ENCODE peak calls at places on chromosome 11, in five cellular contexts. F, B, R, Y and E are unnamed samples.

GRCh38 chr11:100776212-100776896 is 89.3 kb downstream of the ARHGAP42 start:
- DNase-seq in F (no peak), B (no peak), R (peak; percentile 69), Y (no peak), E (no peak)

GRCh38 chr11:31641477-31642062 is 132.0 kb downstream of the ELP4 start:
- DNase-seq in F (no peak), B (peak; percentile 64), R (peak; percentile 1), Y (no peak), E (no peak)

GRCh38 chr11:111355956-111356659 is 23.0 kb downstream of the POU2AF1 start:
- DNase-seq in F (no peak), B (no peak), R (no peak), Y (no peak), E (no peak)

GRCh38 chr11:112509300-112509699 is 248.6 kb upstream of the PLET1 start:
- DNase-seq in F (no peak), B (no peak), R (no peak), Y (no peak), E (no peak)

GRCh38 chr11:75667268-75667830 is 1.5 kb downstream of the MAP6 start:
- DNase-seq in F (no peak), B (peak; percentile 53), R (peak; percentile 38), Y (peak; percentile 77), E (peak; percentile 4)

GRCh38 chr11:65111159-65111536 is 524 bp upstream of the TM7SF2 start:
- DNase-seq in F (no peak), B (no peak), R (no peak), Y (no peak), E (no peak)

GRCh38 chr11:86128914-86129313 is 60.0 kb upstream of the PICALM start:
- DNase-seq in F (no peak), B (no peak), R (no peak), Y (no peak), E (no peak)

GRCh38 chr11:116986521-116987105 is 111.6 kb downstream of the SIK3 start:
- DNase-seq in F (no peak), B (no peak), R (no peak), Y (no peak), E (no peak)

GRCh38 chr11:95652002-95652472 is 137.5 kb downstream of the FAM76B start:
- DNase-seq in F (no peak), B (no peak), R (no peak), Y (no peak), E (no peak)

GRCh38 chr11:44180107-44180506 is 84.6 kb downstream of the EXT2 start:
- DNase-seq in F (no peak), B (no peak), R (no peak), Y (no peak), E (no peak)

GRCh38 chr11:72678524-72678923 is 4.3 kb upstream of the PDE2A start:
- DNase-seq in F (no peak), B (no peak), R (no peak), Y (no peak), E (no peak)

GRCh38 chr11:57164317-57164716 is 17.4 kb upstream of the LRRC55 start:
- DNase-seq in F (no peak), B (no peak), R (no peak), Y (no peak), E (no peak)

GRCh38 chr11:35531246-35531645 is 5.8 kb upstream of the PAMR1 start:
- DNase-seq in F (no peak), B (no peak), R (no peak), Y (no peak), E (no peak)

GRCh38 chr11:7982582-7983119 is 4.5 kb upstream of the EIF3F start:
- DNase-seq in F (no peak), B (no peak), R (no peak), Y (no peak), E (no peak)

GRCh38 chr11:14768789-14769188 is 123.2 kb downstream of the CYP2R1 start:
- DNase-seq in F (no peak), B (no peak), R (no peak), Y (no peak), E (no peak)

GRCh38 chr11:44659641-44660040 is 67.1 kb upstream of the TSPAN18 start:
- DNase-seq in F (no peak), B (no peak), R (no peak), Y (no peak), E (no peak)

GRCh38 chr11:17508306-17508705 is 31.7 kb upstream of the ABCC8 start:
- DNase-seq in F (no peak), B (no peak), R (no peak), Y (no peak), E (no peak)

GRCh38 chr11:124920870-124921609 is 2.0 kb downstream of the HEPN1 start:
- DNase-seq in F (peak; percentile 54), B (peak; percentile 86), R (peak; percentile 22), Y (peak; percentile 86), E (peak; percentile 47)

GRCh38 chr11:12552677-12553076 is 121.5 kb upstream of the TEAD1 start:
- DNase-seq in F (peak; percentile 50), B (no peak), R (no peak), Y (no peak), E (no peak)

GRCh38 chr11:111395749-111396148 is 16.7 kb upstream of the POU2AF1 start:
- DNase-seq in F (no peak), B (no peak), R (no peak), Y (no peak), E (no peak)

GRCh38 chr11:45161252-45162063 is 15.0 kb downstream of the PRDM11 start:
- DNase-seq in F (no peak), B (no peak), R (no peak), Y (peak; percentile 61), E (no peak)

GRCh38 chr11:89456681-89457080 is 34.5 kb downstream of the NOX4 start:
- DNase-seq in F (no peak), B (no peak), R (no peak), Y (no peak), E (no peak)

GRCh38 chr11:88179141-88179540 is 3.9 kb upstream of the RAB38 start:
- DNase-seq in F (no peak), B (no peak), R (no peak), Y (no peak), E (no peak)

GRCh38 chr11:113781682-113782081 is 2.1 kb downstream of the CLDN25 start:
- DNase-seq in F (no peak), B (peak; percentile 45), R (no peak), Y (no peak), E (no peak)

GRCh38 chr11:79942071-79942470 is 501.2 kb upstream of the TENM4 start:
- DNase-seq in F (no peak), B (no peak), R (no peak), Y (no peak), E (no peak)

DNA sequence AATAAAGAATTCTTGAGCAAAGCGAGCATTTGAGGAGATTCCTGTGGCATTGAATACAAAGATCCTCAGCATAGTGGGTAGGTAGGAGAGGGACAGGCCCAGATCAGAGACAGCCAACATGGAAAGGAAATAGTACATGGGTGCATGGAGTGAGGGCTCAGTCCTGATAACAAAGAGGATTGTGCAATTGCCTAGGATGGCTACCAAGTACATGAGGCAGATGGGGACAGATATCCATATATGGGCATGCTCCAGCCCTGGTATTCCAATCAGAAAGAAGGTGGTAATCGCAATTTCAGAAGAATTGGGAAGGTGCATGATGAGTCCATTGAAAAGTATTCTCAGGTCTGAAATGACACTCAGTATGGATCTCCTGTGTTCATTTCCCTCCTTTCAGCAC is 8.6 kb downstream of the OR51T1 start:
- DNase-seq in F (no peak), B (no peak), R (no peak), Y (no peak), E (no peak)
- H3K27ac ChIP-seq in F (no peak overlapping the region), B (no peak overlapping the region), R (no peak overlapping the region), Y (no peak overlapping the region), E (no peak overlapping the region)

DNA sequence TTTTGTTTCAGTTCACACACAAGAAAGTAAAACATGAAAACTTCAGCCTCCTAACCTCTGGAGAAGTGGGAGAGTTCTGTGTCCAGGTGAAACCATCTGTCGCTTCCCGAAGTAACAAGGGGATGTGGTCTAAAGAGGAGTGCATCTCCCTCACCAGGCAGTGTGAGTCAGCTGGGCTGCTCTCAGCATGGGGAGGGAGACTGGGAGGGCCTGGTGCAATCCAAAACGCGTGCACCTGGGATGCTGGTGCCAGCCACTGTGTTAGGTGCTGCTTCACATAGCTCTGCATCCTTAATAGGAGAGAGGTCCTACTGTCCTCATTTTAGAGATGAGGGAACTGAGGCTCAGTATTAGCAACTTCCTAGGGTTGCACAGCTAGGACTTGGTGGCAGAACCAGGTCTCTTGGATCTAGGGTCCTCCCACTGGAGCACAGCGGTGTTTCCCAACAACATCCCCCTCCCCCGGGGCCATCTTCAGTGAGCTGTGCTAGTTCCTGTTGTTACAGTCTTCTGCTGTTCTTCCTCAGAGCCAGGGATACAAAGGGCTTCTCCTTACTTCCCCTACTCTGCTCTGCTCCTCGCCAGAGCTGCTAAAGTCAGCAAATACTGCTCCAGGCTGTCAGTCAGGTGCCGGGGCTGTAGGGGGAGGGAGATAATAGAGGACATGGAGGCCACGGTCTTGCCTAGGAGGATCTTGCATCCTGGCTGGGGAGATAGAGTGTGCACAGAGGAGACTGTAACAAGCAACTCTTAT is 8.0 kb downstream of the IL10RA start:
- DNase-seq in F (peak; percentile 39), B (no peak), R (no peak), Y (no peak), E (no peak)
- H3K27ac ChIP-seq in F (no peak overlapping the region), B (no peak overlapping the region), R (no peak overlapping the region), Y (no peak overlapping the region), E (no peak overlapping the region)

GRCh38 chr11:3094223-3094824 is 37.1 kb upstream of the CARS1 start:
- DNase-seq in F (no peak), B (no peak), R (no peak), Y (peak; percentile 58), E (no peak)

GRCh38 chr11:3092603-3093141 is 35.4 kb upstream of the CARS1 start:
- DNase-seq in F (no peak), B (no peak), R (no peak), Y (peak; percentile 61), E (no peak)

GRCh38 chr11:3096909-3097395 is 39.7 kb upstream of the CARS1 start:
- DNase-seq in F (no peak), B (no peak), R (no peak), Y (no peak), E (no peak)

GRCh38 chr11:3093281-3094191 is 36.3 kb upstream of the CARS1 start:
- DNase-seq in F (no peak), B (peak; percentile 57), R (no peak), Y (peak; percentile 55), E (no peak)

DNA sequence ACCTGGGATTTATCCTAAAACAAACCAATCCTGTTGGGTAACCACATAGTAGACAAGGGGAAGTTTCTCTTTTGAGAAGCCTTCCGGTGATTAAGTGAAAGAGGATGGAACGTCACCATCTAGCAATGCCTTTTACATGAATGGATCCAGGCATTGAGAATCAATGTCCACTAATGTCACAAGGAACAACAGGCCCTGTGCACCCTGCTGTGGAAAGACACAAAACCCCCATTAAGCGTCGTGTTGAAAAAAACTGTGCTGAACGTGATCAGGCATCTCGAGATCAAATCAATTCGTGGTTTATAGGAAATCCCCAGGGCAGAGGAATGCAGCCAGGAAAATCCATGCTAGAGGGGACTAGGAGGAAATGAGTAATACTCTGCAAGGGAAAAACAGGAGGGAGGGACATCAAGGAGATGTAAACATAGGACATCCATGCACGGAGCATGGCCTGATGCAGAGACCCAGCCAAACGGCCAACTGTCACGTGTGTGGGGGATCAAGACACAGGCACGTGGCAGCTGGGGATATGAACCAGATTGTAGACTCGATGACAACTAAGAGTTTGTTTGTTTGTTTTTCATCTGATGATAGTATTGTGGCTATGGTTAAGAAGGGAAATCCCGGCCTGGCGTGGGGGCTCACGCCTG is 38.6 kb upstream of the CARS1 start:
- DNase-seq in F (peak; percentile 43), B (peak; percentile 63), R (peak; percentile 28), Y (peak; percentile 51), E (no peak)
- H3K27ac ChIP-seq in F (peak overlapping the region; percentile 74), B (no peak overlapping the region), R (no peak overlapping the region), Y (peak overlapping the region; percentile 60), E (no peak overlapping the region)

GRCh38 chr11:20045098-20045688 is 115.1 kb downstream of the DBX1 start:
- DNase-seq in F (no peak), B (no peak), R (no peak), Y (no peak), E (no peak)
- H3K27ac ChIP-seq in F (no peak overlapping the region), B (no peak overlapping the region), R (peak overlapping the region; percentile 4), Y (no peak overlapping the region), E (no peak overlapping the region)